ENCODE peak calls at places on chromosomes 6 and 20, in six cellular contexts. M is activated naive CD8-positive, alpha-beta T cell treated with anti-CD3 and anti-CD28 coated beads for 36 hours; A is KG1; E is CD8-positive, alpha-beta memory T cell; O is LoVo; W is aorta. H is an unnamed sample.

GRCh38 chr6:70280462-70280861 is 22.4 kb downstream of the COL9A1 start:
- DNase-seq in M (no peak), A (no peak), E (no peak), O (no peak), W (no peak), H (no peak)

GRCh38 chr6:163335671-163336545 is 78.6 kb upstream of the QKI start:
- DNase-seq in M (no peak), A (no peak), E (no peak), O (no peak), W (peak; percentile 87), H (no peak)

GRCh38 chr6:122495612-122496011 is 24.0 kb upstream of the SERINC1 start:
- DNase-seq in M (peak; percentile 5), A (peak; percentile 32), E (no peak), O (no peak), W (no peak), H (no peak)

GRCh38 chr6:169019727-169020491 is 233.7 kb downstream of the THBS2 start:
- DNase-seq in M (no peak), A (no peak), E (no peak), O (no peak), W (no peak), H (peak; percentile 35)

GRCh38 chr6:1821188-1822183 is 211.8 kb downstream of the FOXC1 start:
- DNase-seq in M (no peak), A (no peak), E (no peak), O (no peak), W (no peak), H (no peak)

GRCh38 chr20:24779166-24779565 is 169.9 kb upstream of the CST7 start:
- DNase-seq in M (no peak), A (no peak), E (no peak), O (no peak), W (no peak), H (no peak)

GRCh38 chr6:29762051-29762450 is 38.8 kb downstream of the HLA-F start:
- DNase-seq in M (no peak), A (no peak), E (no peak), O (no peak), W (no peak), H (no peak)

GRCh38 chr6:113859349-113860164 is 2.4 kb downstream of the MARCKS start:
- DNase-seq in M (no peak), A (no peak), E (no peak), O (no peak), W (peak; percentile 54), H (no peak)

GRCh38 chr6:2990179-2990931 is 9.3 kb upstream of the NQO2 start:
- DNase-seq in M (no peak), A (no peak), E (no peak), O (peak; percentile 22), W (no peak), H (no peak)

GRCh38 chr6:147063469-147064031 is 140.7 kb upstream of the STXBP5 start:
- DNase-seq in M (no peak), A (no peak), E (no peak), O (peak; percentile 12), W (no peak), H (no peak)

GRCh38 chr6:130882370-130882769 is 55.2 kb downstream of the SMLR1 start:
- DNase-seq in M (no peak), A (no peak), E (no peak), O (no peak), W (no peak), H (no peak)

GRCh38 chr20:49676581-49677291 is 36.9 kb downstream of the B4GALT5 start:
- DNase-seq in M (peak; percentile 22), A (no peak), E (peak; percentile 73), O (peak; percentile 50), W (no peak), H (no peak)

GRCh38 chr6:31643818-31644454 is 8.5 kb downstream of the BAG6 start:
- DNase-seq in M (no peak), A (no peak), E (no peak), O (no peak), W (no peak), H (no peak)

GRCh38 chr20:7497985-7498384 is 442.3 kb downstream of the HAO1 start:
- DNase-seq in M (no peak), A (no peak), E (no peak), O (no peak), W (no peak), H (peak; percentile 93)

GRCh38 chr20:41170386-41171105 is 33.2 kb downstream of the PLCG1 start:
- DNase-seq in M (no peak), A (no peak), E (no peak), O (no peak), W (no peak), H (no peak)

GRCh38 chr20:41352666-41353065 is 12.0 kb downstream of the LPIN3 start:
- DNase-seq in M (no peak), A (no peak), E (no peak), O (no peak), W (no peak), H (no peak)

GRCh38 chr20:51750037-51750769 is 18.0 kb downstream of the ATP9A start:
- DNase-seq in M (no peak), A (no peak), E (no peak), O (peak; percentile 95), W (peak; percentile 89), H (peak; percentile 96)

GRCh38 chr20:45469336-45470261 is at the start of gene WFDC2:
- DNase-seq in M (no peak), A (no peak), E (no peak), O (no peak), W (no peak), H (no peak)

GRCh38 chr6:62903263-62903662 is 308.0 kb upstream of the FKBP1C start:
- DNase-seq in M (no peak), A (no peak), E (no peak), O (no peak), W (no peak), H (no peak)

GRCh38 chr6:36350681-36351091 is 14.0 kb upstream of the BNIP5 start:
- DNase-seq in M (no peak), A (no peak), E (no peak), O (no peak), W (peak; percentile 74), H (peak; percentile 63)

GRCh38 chr6:105431226-105431625 is 28.3 kb upstream of the PREP start:
- DNase-seq in M (no peak), A (peak; percentile 41), E (no peak), O (peak; percentile 50), W (no peak), H (no peak)

GRCh38 chr20:1657556-1658334 is at the start of gene SIRPG:
- DNase-seq in M (no peak), A (no peak), E (no peak), O (no peak), W (no peak), H (no peak)

GRCh38 chr6:122829456-122829855 is 40.4 kb downstream of the SMPDL3A start:
- DNase-seq in M (no peak), A (no peak), E (no peak), O (no peak), W (no peak), H (no peak)

GRCh38 chr6:138691595-138692057 is 81.9 kb upstream of the CCDC28A start:
- DNase-seq in M (no peak), A (no peak), E (no peak), O (no peak), W (no peak), H (peak; percentile 36)

GRCh38 chr6:153027480-153027879 is 25.0 kb upstream of the MTRF1L start:
- DNase-seq in M (no peak), A (no peak), E (no peak), O (no peak), W (no peak), H (no peak)

GRCh38 chr20:1423625-1424106 is 30.8 kb upstream of the FKBP1A start:
- DNase-seq in M (no peak), A (no peak), E (peak; percentile 58), O (no peak), W (no peak), H (no peak)

GRCh38 chr6:134147033-134147533 is 94.7 kb upstream of the SLC2A12 start:
- DNase-seq in M (no peak), A (no peak), E (no peak), O (no peak), W (no peak), H (no peak)

GRCh38 chr20:63431944-63432343 is 40.5 kb downstream of the KCNQ2 start:
- DNase-seq in M (no peak), A (no peak), E (no peak), O (no peak), W (no peak), H (no peak)

H was measured in retinal pigment epithelial cell.